ENCODE peak calls at places on chromosomes 7 and 10, in six cellular contexts. I is K562, F is DMS153, G is small intestine, N is AG09309, T is hypothalamus. L is an unnamed sample.
A peak's percentile ranks its signal among the peaks of the same experiment; 100 is the strongest.

GRCh38 chr10:11863353-11864105 is 40.4 kb downstream of the PROSER2 start:
- DNase-seq in I (no peak), F (no peak), G (peak; percentile 57), N (no peak), T (no peak), L (no peak)

GRCh38 chr10:103767756-103768155 is 87.6 kb downstream of the SH3PXD2A start:
- DNase-seq in I (no peak), F (no peak), G (no peak), N (no peak), T (no peak), L (no peak)

GRCh38 chr10:71582019-71582418 is 137.6 kb downstream of the C10orf105 start:
- DNase-seq in I (peak; percentile 68), F (no peak), G (no peak), N (no peak), T (no peak), L (no peak)

GRCh38 chr10:122847782-122848604 is 2.3 kb upstream of the CUZD1 start:
- DNase-seq in I (no peak), F (peak; percentile 74), G (no peak), N (no peak), T (no peak), L (peak; percentile 85)

GRCh38 chr10:15112657-15113056 is 15.5 kb downstream of the RPP38 start:
- DNase-seq in I (no peak), F (no peak), G (no peak), N (no peak), T (no peak), L (no peak)

GRCh38 chr10:76127984-76128589 is 696.7 kb downstream of the LRMDA start:
- DNase-seq in I (no peak), F (no peak), G (no peak), N (no peak), T (no peak), L (no peak)

GRCh38 chr7:64183126-64183742 is 23.8 kb upstream of the ZNF735 start:
- DNase-seq in I (peak; percentile 40), F (no peak), G (no peak), N (no peak), T (peak; percentile 8), L (no peak)

GRCh38 chr10:106535304-106535964 is 629.1 kb downstream of the SORCS1 start:
- DNase-seq in I (no peak), F (no peak), G (no peak), N (no peak), T (no peak), L (no peak)

GRCh38 chr10:132565516-132566209 is 28.1 kb downstream of the INPP5A start:
- DNase-seq in I (no peak), F (no peak), G (no peak), N (no peak), T (no peak), L (no peak)

GRCh38 chr7:106679153-106679931 is 18.4 kb upstream of the CCDC71L start:
- DNase-seq in I (peak; percentile 81), F (no peak), G (no peak), N (no peak), T (no peak), L (no peak)

L was measured in SHP77.